ENCODE peak calls at places on chromosomes 11 and 22, in seven cellular contexts. F is EH; U is stimulated activated CD4-positive, alpha-beta T cell treated with anti-CD3 and anti-CD28 coated beads, Interleukin-2, amount 100 ng/mL, for 24 hours; P is breast epithelium; Z is caudate nucleus; J is activated T-cell treated with anti-CD3 and anti-CD28 coated beads, Interleukin-2, amount 50 U/mL, for 24 hours; M is T-helper 9 cell. W is an unnamed sample.

GRCh38 chr11:46296520-46297448 is 19.3 kb downstream of the CREB3L1 start:
- DNase-seq in Z (no peak), P (no peak), F (peak; percentile 95), U (no peak), M (no peak), J (no peak), W (peak; percentile 69)

GRCh38 chr11:1075341-1075911 is 752 bp downstream of the MUC2 start:
- DNase-seq in U (no peak), F (no peak), P (no peak), J (no peak), M (no peak), Z (no peak), W (no peak)

GRCh38 chr11:3164540-3165151 is 464 bp downstream of the OSBPL5 start:
- DNase-seq in P (no peak), F (no peak), J (no peak), M (no peak), U (no peak), Z (no peak), W (no peak)

GRCh38 chr11:16363709-16364108 is 7.4 kb upstream of the SOX6 start:
- DNase-seq in M (no peak), J (no peak), P (no peak), Z (no peak), U (no peak), F (no peak), W (no peak)

GRCh38 chr11:2581151-2581930 is 118.5 kb downstream of the KCNQ1OT1 start:
- DNase-seq in Z (no peak), F (no peak), J (peak; percentile 11), U (no peak), M (no peak), P (no peak), W (no peak)

GRCh38 chr11:72787262-72788104 is 6.4 kb downstream of the STARD10 start:
- DNase-seq in M (no peak), Z (no peak), F (no peak), J (peak; percentile 39), U (no peak), P (no peak), W (peak; percentile 65)

GRCh38 chr11:59011672-59012071 is 72.4 kb downstream of the GLYATL1 start:
- DNase-seq in U (no peak), J (no peak), Z (no peak), F (no peak), P (peak; percentile 24), M (no peak), W (no peak)

GRCh38 chr11:68447015-68447801 is 13.3 kb upstream of the PPP6R3 start:
- DNase-seq in M (peak; percentile 68), F (peak; percentile 71), Z (peak; percentile 72), J (peak; percentile 85), P (peak; percentile 59), U (peak; percentile 82), W (peak; percentile 86)

GRCh38 chr11:103395612-103396011 is 286.4 kb downstream of the DYNC2H1 start:
- DNase-seq in P (no peak), J (no peak), U (no peak), F (peak; percentile 85), M (no peak), Z (no peak), W (no peak)

GRCh38 chr22:29748248-29748893 is 18.4 kb downstream of the ZMAT5 start:
- DNase-seq in J (no peak), F (peak; percentile 9), Z (no peak), U (no peak), M (no peak), P (no peak), W (no peak)

GRCh38 chr11:61896665-61897386 is 5.5 kb upstream of the FADS3 start:
- DNase-seq in Z (no peak), F (no peak), M (no peak), U (no peak), J (no peak), P (peak; percentile 61), W (no peak)

GRCh38 chr11:65826972-65827773 is 6.6 kb upstream of the SNX32 start:
- DNase-seq in F (no peak), Z (no peak), J (no peak), U (no peak), M (no peak), P (no peak), W (no peak)

GRCh38 chr11:74870485-74870884 is 78.4 kb downstream of the XRRA1 start:
- DNase-seq in U (no peak), Z (no peak), M (no peak), J (no peak), P (no peak), F (peak; percentile 72), W (peak; percentile 21)

GRCh38 chr11:63880031-63880841 is 36.7 kb downstream of the RCOR2 start:
- DNase-seq in J (no peak), M (no peak), Z (no peak), F (peak; percentile 82), U (no peak), P (no peak), W (no peak)

GRCh38 chr22:19110064-19110458 is 12.2 kb downstream of the DGCR2 start:
- DNase-seq in P (no peak), M (no peak), J (no peak), F (no peak), U (no peak), Z (no peak), W (no peak)

GRCh38 chr11:102613455-102613854 is 11.7 kb downstream of the MMP20 start:
- DNase-seq in J (no peak), P (no peak), F (no peak), Z (no peak), M (no peak), U (no peak), W (no peak)

GRCh38 chr22:20203142-20204099 is 52.6 kb upstream of the CCDC188 start:
- DNase-seq in P (no peak), F (peak; percentile 57), U (no peak), Z (no peak), M (no peak), J (no peak), W (no peak)

GRCh38 chr11:77083553-77084245 is 16.9 kb downstream of the CAPN5 start:
- DNase-seq in P (no peak), J (no peak), F (no peak), U (no peak), M (no peak), Z (no peak), W (no peak)